ENCODE peak calls at places on chromosomes 16 and 17, in seven cellular contexts. K is NCI-H1930; M is stimulated activated CD8-positive, alpha-beta memory T cell treated with anti-CD3 and anti-CD28 coated beads, Interleukin-7, amount 100 ng/mL, for 1 hour; G is fibroblast of the conjunctiva; V is GM12864; T is GM12865; S is NCI-H1092. I is an unnamed sample.
A peak's percentile ranks its signal among the peaks of the same experiment; 100 is the strongest.

GRCh38 chr17:78359216-78359935 is 501 bp downstream of the SOCS3 start:
- DNase-seq in M (no peak), S (no peak), G (no peak), T (no peak), K (no peak), V (no peak), I (no peak)

GRCh38 chr16:72198021-72198420 is 26.1 kb upstream of the PMFBP1 start:
- DNase-seq in S (peak; percentile 86), G (peak; percentile 92), V (no peak), K (no peak), T (no peak), M (no peak), I (no peak)

GRCh38 chr16:9050102-9050830 is 41.2 kb upstream of the HAPSTR1 start:
- DNase-seq in T (peak; percentile 45), M (no peak), S (no peak), K (no peak), V (no peak), G (no peak), I (no peak)

GRCh38 chr17:80782536-80783427 is 208.9 kb upstream of the CHMP6 start:
- DNase-seq in V (no peak), K (no peak), G (no peak), M (no peak), S (no peak), T (peak; percentile 46), I (no peak)

GRCh38 chr16:59848314-59848713 is 1114.2 kb upstream of the GOT2 start:
- DNase-seq in G (no peak), T (no peak), K (no peak), S (no peak), V (no peak), M (no peak), I (no peak)

GRCh38 chr16:3195975-3196374 is 8.0 kb downstream of the OR1F1 start:
- DNase-seq in G (no peak), V (no peak), T (no peak), K (no peak), S (no peak), M (no peak), I (no peak)

GRCh38 chr16:12589676-12590075 is 214.0 kb downstream of the CPPED1 start:
- DNase-seq in V (no peak), K (no peak), S (no peak), M (no peak), T (no peak), G (no peak), I (no peak)

GRCh38 chr16:29784901-29785500 is 5.5 kb upstream of the KIF22 start:
- DNase-seq in G (no peak), S (no peak), V (no peak), K (no peak), M (peak; percentile 54), T (peak; percentile 78), I (no peak)

GRCh38 chr17:44921122-44921882 is 6.0 kb upstream of the GFAP start:
- DNase-seq in G (no peak), M (no peak), V (no peak), K (no peak), S (no peak), T (no peak), I (no peak)

GRCh38 chr17:6749519-6749918 is 6.3 kb upstream of the XAF1 start:
- DNase-seq in M (no peak), S (no peak), K (no peak), G (no peak), T (no peak), V (no peak), I (no peak)

GRCh38 chr16:13779676-13780075 is 140.3 kb upstream of the ERCC4 start:
- DNase-seq in V (no peak), T (no peak), G (no peak), K (peak; percentile 27), S (no peak), M (no peak), I (no peak)

GRCh38 chr17:45247429-45248131 is 14.3 kb downstream of the SPATA32 start:
- DNase-seq in V (peak; percentile 82), T (peak; percentile 97), G (peak; percentile 45), K (peak; percentile 94), M (peak; percentile 88), S (peak; percentile 80), I (peak; percentile 81)

GRCh38 chr16:21598676-21599157 is 660 bp upstream of the METTL9 start:
- DNase-seq in K (no peak), S (no peak), T (peak; percentile 13), V (no peak), G (no peak), M (peak; percentile 5), I (no peak)

GRCh38 chr17:56351675-56352074 is 198.4 kb downstream of the ANKFN1 start:
- DNase-seq in M (no peak), T (no peak), V (no peak), G (no peak), K (no peak), S (no peak), I (no peak)

GRCh38 chr17:80432350-80432955 is 17.5 kb downstream of the ENDOV start:
- DNase-seq in K (no peak), T (no peak), V (no peak), M (no peak), G (no peak), S (no peak), I (no peak)

GRCh38 chr17:40062347-40063033 is at the start of gene THRA:
- DNase-seq in S (peak; percentile 38), G (no peak), T (peak; percentile 56), M (no peak), V (no peak), K (peak; percentile 9), I (no peak)

GRCh38 chr17:73042225-73042624 is 50.3 kb downstream of the SLC39A11 start:
- DNase-seq in K (no peak), G (no peak), M (no peak), V (no peak), T (no peak), S (no peak), I (no peak)

I was measured in SIG-M5.